ENCODE peak calls at places on chromosome 9, in six cellular contexts. S is HepG2, G is Ammon's horn, X is iris pigment epithelial cell, V is AG08395, R is ACHN. O is an unnamed sample.

GRCh38 chr9:83959061-83959460 is 21.0 kb downstream of the HNRNPK start:
- DNase-seq in S (peak), G (no peak), X (peak), V (peak), R (peak), O (no peak)

GRCh38 chr9:126690431-126691051 is 76.8 kb downstream of the LMX1B start:
- DNase-seq in S (no peak), G (no peak), X (peak), V (no peak), R (peak), O (no peak)

GRCh38 chr9:126069400-126069955 is 257.2 kb upstream of the MVB12B start:
- DNase-seq in S (no peak), G (no peak), X (no peak), V (no peak), R (no peak), O (no peak)

GRCh38 chr9:104287255-104287872 is 193.3 kb downstream of the SMC2 start:
- DNase-seq in S (no peak), G (no peak), X (peak), V (no peak), R (no peak), O (no peak)

GRCh38 chr9:24464321-24464951 is 81.3 kb downstream of the IZUMO3 start:
- DNase-seq in S (no peak), G (no peak), X (peak), V (no peak), R (peak), O (no peak)

GRCh38 chr9:133643362-133643755 is 7.2 kb downstream of the DBH start:
- DNase-seq in S (no peak), G (no peak), X (no peak), V (no peak), R (no peak), O (no peak)

GRCh38 chr9:26229324-26230054 is 551.2 kb upstream of the TUSC1 start:
- DNase-seq in S (no peak), G (no peak), X (no peak), V (no peak), R (no peak), O (no peak)

GRCh38 chr9:3768698-3769458 is 243.1 kb upstream of the RFX3 start:
- DNase-seq in S (no peak), G (no peak), X (no peak), V (peak), R (no peak), O (no peak)

GRCh38 chr9:19937121-19937520 is 148.3 kb upstream of the SLC24A2 start:
- DNase-seq in S (no peak), G (no peak), X (no peak), V (no peak), R (no peak), O (no peak)

GRCh38 chr9:136187683-136188586 is 17.0 kb downstream of the LHX3 start:
- DNase-seq in S (no peak), G (no peak), X (no peak), V (no peak), R (no peak), O (no peak)

GRCh38 chr9:97480174-97480573 is 21.3 kb upstream of the TMOD1 start:
- DNase-seq in S (no peak), G (no peak), X (peak), V (no peak), R (no peak), O (no peak)

GRCh38 chr9:135732569-135733257 is 30.7 kb downstream of the KCNT1 start:
- DNase-seq in S (no peak), G (no peak), X (no peak), V (no peak), R (no peak), O (no peak)

GRCh38 chr9:18477121-18477705 is 3.3 kb downstream of the ADAMTSL1 start:
- DNase-seq in S (no peak), G (no peak), X (no peak), V (no peak), R (no peak), O (no peak)